ENCODE peak calls at places on chromosome 15, in eight cellular contexts. S, Z, F, E, H, T, O and X are unnamed samples. For H3K27me3 and H3K9me3, the result is how much of the 10 kb centered on the place peaks cover.

GRCh38 chr15:31221936-31222515 is 104.6 kb upstream of the KLF13 start:
- DNase-seq in S (no peak), Z (no peak), F (no peak), E (no peak), H (no peak), T (no peak), O (no peak), X (no peak)

GRCh38 chr15:73322665-73323373 is 45.9 kb downstream of the HCN4 start:
- DNase-seq in S (no peak), Z (no peak), F (peak), E (no peak), H (no peak), T (no peak), O (no peak), X (no peak)

GRCh38 chr15:85831415-85832113 is 36.8 kb upstream of the KLHL25 start:
- DNase-seq in S (peak), Z (peak), F (peak), E (peak), H (peak), T (peak), O (peak), X (peak)

GRCh38 chr15:78992416-78993256 is 47.8 kb upstream of the CTSH start:
- DNase-seq in S (no peak), Z (no peak), F (no peak), E (no peak), H (no peak), T (no peak), O (no peak), X (no peak)

GRCh38 chr15:101167791-101168462 is 83.9 kb downstream of the CHSY1 start:
- DNase-seq in S (peak), Z (peak), F (peak), E (peak), H (peak), T (peak), O (peak), X (peak)

GRCh38 chr15:64379216-64379960 is 1.9 kb downstream of the PCLAF start:
- DNase-seq in S (no peak), Z (no peak), F (peak), E (no peak), H (no peak), T (no peak), O (no peak), X (no peak)

GRCh38 chr15:31439328-31439727 is 112.7 kb downstream of the KLF13 start:
- DNase-seq in S (no peak), Z (peak), F (no peak), E (no peak), H (no peak), T (no peak), O (peak), X (no peak)

GRCh38 chr15:27825023-27825422 is 274.1 kb downstream of the OCA2 start:
- DNase-seq in S (no peak), Z (no peak), F (no peak), E (no peak), H (no peak), T (no peak), O (no peak), X (no peak)

GRCh38 chr15:47337836-47338235 is 379.5 kb upstream of the SEMA6D start:
- DNase-seq in S (no peak), Z (no peak), F (no peak), E (no peak), H (no peak), T (no peak), O (no peak), X (no peak)

GRCh38 chr15:73074241-73074640 is 22.0 kb downstream of the NEO1 start:
- DNase-seq in S (no peak), Z (no peak), F (no peak), E (no peak), H (no peak), T (no peak), O (no peak), X (no peak)

GRCh38 chr15:77830041-77830440 is 197.3 kb upstream of the LINGO1 start:
- DNase-seq in S (no peak), Z (no peak), F (no peak), E (no peak), H (no peak), T (peak), O (no peak), X (peak)

GRCh38 chr15:33988384-33988783 is 20.1 kb downstream of the CHRM5 start:
- DNase-seq in S (no peak), Z (no peak), F (no peak), E (no peak), H (no peak), T (peak), O (peak), X (no peak)

GRCh38 chr15:90018216-90018831 is 17.2 kb downstream of the ZNF710 start:
- DNase-seq in S (no peak), Z (no peak), F (peak), E (no peak), H (no peak), T (no peak), O (no peak), X (no peak)

GRCh38 chr15:99100245-99101173 is 4.4 kb upstream of the SYNM start:
- DNase-seq in S (peak), Z (peak), F (peak), E (no peak), H (peak), T (peak), O (peak), X (peak)

GRCh38 chr15:77986891-77987764 is 90.4 kb downstream of the TBC1D2B start:
- DNase-seq in S (no peak), Z (no peak), F (peak), E (no peak), H (no peak), T (no peak), O (no peak), X (no peak)

GRCh38 chr15:80160570-80161156 is 7.9 kb downstream of the FAH start:
- DNase-seq in S (peak), Z (peak), F (peak), E (no peak), H (peak), T (peak), O (peak), X (peak)

GRCh38 chr15:80163897-80164296 is 11.1 kb downstream of the FAH start:
- DNase-seq in S (no peak), Z (no peak), F (no peak), E (no peak), H (no peak), T (no peak), O (no peak), X (no peak)

GRCh38 chr15:80161473-80162016 is 8.7 kb downstream of the FAH start:
- DNase-seq in S (no peak), Z (no peak), F (peak), E (no peak), H (no peak), T (no peak), O (no peak), X (no peak)

GRCh38 chr15:80162059-80162554 is 9.3 kb downstream of the FAH start:
- DNase-seq in S (no peak), Z (no peak), F (peak), E (no peak), H (no peak), T (no peak), O (no peak), X (no peak)

DNA sequence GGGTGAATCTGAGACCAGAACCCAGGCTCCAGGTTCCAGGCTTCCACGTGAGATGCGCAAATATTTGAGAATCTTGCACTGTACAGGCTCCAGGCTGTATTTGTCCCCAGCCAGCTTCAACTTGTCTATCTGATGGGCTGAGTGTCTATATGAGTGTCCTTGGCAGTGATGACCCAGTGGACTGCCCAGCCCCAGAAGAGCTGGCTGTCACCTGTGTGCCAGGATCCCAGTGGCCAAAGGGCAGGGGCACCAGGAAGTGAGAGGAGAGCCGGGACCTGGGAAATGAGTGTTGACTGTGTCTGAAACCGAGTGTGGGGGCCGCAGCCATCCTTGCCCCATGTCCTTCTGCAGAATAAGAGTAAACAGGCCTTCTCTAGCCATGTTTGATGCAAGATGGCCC is 10.4 kb downstream of the FAH start:
- DNase-seq in S (no peak), Z (no peak), F (peak), E (no peak), H (no peak), T (no peak), O (no peak), X (no peak)
- H3K4me3 ChIP-seq in S (no peak), Z (no peak), F (no peak), E (no peak), H (no peak), T (no peak), O (no peak), X (no peak)

GRCh38 chr15:39304931-39305728 is 275.7 kb upstream of the THBS1 start:
- DNase-seq in S (no peak), Z (no peak), F (no peak), E (no peak), H (no peak), T (peak), O (no peak), X (no peak)
- H3K27me3 ChIP-seq in S (under half), Z (under half), F (under half), E (under half), H (under half), T (under half), O (under half), X (under half)

DNA sequence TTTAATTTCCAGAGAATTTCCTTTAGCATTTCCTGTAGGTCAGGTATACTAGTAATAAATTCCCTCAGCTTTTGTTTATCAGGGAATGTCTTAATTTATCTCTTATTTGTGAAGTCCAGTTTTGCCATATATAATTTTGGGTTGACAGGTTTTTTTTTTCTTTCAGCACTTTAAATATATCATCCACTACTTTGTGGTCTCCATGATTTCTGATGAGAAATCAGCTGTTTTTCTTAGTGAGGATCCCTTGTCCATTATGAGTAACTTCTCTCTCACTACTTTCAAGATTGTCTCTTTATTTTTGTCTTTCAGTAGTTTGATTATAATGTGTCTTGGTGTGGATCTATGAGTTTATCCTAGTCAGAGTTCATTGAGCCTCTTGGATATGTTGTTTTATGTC is 105.7 kb downstream of the LRRC49 start:
- DNase-seq in S (no peak), Z (no peak), F (no peak), E (no peak), H (no peak), T (no peak), O (no peak), X (no peak)
- H3K9me3 ChIP-seq in S (under half), Z (under half), F (under half), E (under half), H (under half), T (under half), O (under half), X (under half)

GRCh38 chr15:70431854-70432253 is 331.5 kb downstream of the UACA start:
- DNase-seq in S (no peak), Z (no peak), F (no peak), E (no peak), H (no peak), T (no peak), O (no peak), X (no peak)

GRCh38 chr15:70435369-70435768 is 328.0 kb downstream of the UACA start:
- DNase-seq in S (no peak), Z (no peak), F (no peak), E (no peak), H (no peak), T (no peak), O (no peak), X (no peak)

GRCh38 chr15:70432924-70433500 is 330.3 kb downstream of the UACA start:
- DNase-seq in S (no peak), Z (no peak), F (no peak), E (no peak), H (no peak), T (no peak), O (no peak), X (no peak)

GRCh38 chr15:70435872-70436271 is 327.5 kb downstream of the UACA start:
- DNase-seq in S (no peak), Z (no peak), F (no peak), E (no peak), H (no peak), T (no peak), O (no peak), X (no peak)

GRCh38 chr15:70433583-70434288 is 329.6 kb downstream of the UACA start:
- DNase-seq in S (no peak), Z (no peak), F (no peak), E (no peak), H (no peak), T (no peak), O (no peak), X (no peak)
- H3K4me3 ChIP-seq in S (no peak), Z (no peak), F (no peak), E (no peak), H (no peak), T (no peak), O (no peak), X (no peak)

DNA sequence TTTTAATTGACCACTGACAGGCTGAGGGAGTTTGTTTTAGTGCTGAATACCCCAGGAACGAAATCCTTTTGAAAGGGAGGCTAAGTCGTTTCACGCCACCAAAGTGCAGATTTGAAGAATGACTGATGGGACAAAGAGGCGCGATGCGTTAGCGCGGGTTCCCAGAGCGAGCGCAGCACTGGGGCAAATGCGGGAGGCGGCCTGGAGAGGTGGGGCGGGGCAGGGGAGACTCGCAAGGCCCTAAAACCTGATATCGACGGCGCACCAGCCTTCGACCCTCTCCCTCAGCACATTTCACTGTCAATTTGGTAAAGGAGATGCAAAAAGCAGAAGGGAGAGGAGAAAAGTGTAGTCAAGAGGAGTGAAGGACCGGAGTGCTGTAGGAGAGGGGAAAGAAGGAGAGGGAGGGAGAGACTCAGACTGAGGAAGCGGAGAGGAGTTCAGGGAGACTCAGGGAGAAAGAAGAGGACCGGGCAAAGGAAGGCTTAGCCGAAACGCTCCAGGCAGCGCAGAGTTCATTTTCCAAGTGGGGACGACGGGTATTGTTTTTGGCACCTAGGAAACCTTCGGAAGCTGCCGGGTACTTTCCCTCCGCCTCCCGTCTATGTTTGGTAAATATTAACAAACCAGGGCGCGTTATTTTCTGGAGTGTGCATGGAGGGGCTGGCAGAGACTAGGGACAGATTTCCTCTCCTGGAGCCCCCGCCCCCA is 3.8 kb upstream of the FOXB1 start:
- DNase-seq in S (no peak), Z (no peak), F (no peak), E (no peak), H (no peak), T (no peak), O (no peak), X (no peak)
- H3K27me3 ChIP-seq in S (half or more), Z (half or more), F (half or more), E (half or more), H (under half), T (half or more), O (half or more), X (half or more)

GRCh38 chr15:74613089-74613952 is 2.3 kb upstream of the CLK3 start:
- DNase-seq in S (no peak), Z (no peak), F (no peak), E (no peak), H (no peak), T (no peak), O (no peak), X (no peak)
- H3K9me3 ChIP-seq in S (under half), Z (under half), F (under half), E (under half), H (under half), T (under half), O (under half), X (under half)

GRCh38 chr15:56247266-56247665 is 3.6 kb upstream of the RFX7 start:
- DNase-seq in S (no peak), Z (no peak), F (no peak), E (no peak), H (no peak), T (no peak), O (no peak), X (no peak)
- H3K4me3 ChIP-seq in S (no peak), Z (no peak), F (no peak), E (no peak), H (no peak), T (no peak), O (no peak), X (no peak)

DNA sequence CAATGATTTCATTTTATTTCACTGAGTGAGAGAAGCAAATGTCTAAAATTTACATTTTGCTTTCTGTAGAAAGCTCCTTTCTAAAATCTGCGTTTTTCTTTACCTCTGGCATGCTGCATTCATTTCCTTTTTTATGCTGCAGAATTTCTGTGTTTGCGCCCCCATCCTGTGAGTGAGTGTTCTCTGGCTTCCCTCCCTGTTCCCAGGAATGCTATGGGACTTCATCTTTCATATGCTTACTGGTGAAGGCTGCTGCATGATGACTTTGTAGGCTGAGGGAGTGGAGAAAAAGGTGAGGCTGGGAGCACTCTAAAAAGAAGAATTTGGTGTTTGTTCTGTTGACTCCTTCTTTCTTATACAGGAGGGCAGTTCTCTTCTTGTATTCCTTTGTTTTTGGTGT is 7.7 kb upstream of the TMC3 start:
- DNase-seq in S (no peak), Z (no peak), F (no peak), E (no peak), H (no peak), T (no peak), O (no peak), X (no peak)
- H3K27me3 ChIP-seq in S (under half), Z (under half), F (under half), E (under half), H (under half), T (under half), O (under half), X (under half)

GRCh38 chr15:46174122-46174521 is 539.3 kb downstream of the SQOR start:
- DNase-seq in S (no peak), Z (no peak), F (no peak), E (no peak), H (no peak), T (no peak), O (no peak), X (no peak)
- H3K9me3 ChIP-seq in S (under half), Z (under half), F (under half), E (under half), H (under half), T (under half), O (under half), X (under half)